ENCODE peak calls at places on chromosomes 4 and X, in ten cellular contexts. X, F, R, N, Q, O, G, D, L and Y are unnamed samples. For H3K4me1, the result is how much of the 10 kb centered on the place peaks cover.

GRCh38 chrX:45758319-45758718 is 557.6 kb upstream of the DIPK2B start:
- DNase-seq in F (peak), X (no peak), D (no peak), G (no peak), L (no peak), R (no peak), Q (peak), O (no peak), N (no peak), Y (no peak)

GRCh38 chr4:2943364-2944090 is 19.7 kb downstream of the NOP14 start:
- DNase-seq in G (no peak), O (no peak), Q (no peak), X (no peak), D (no peak), L (no peak), R (no peak), F (no peak), N (no peak), Y (no peak)

GRCh38 chrX:134634691-134635090 is 23.6 kb downstream of the PLAC1 start:
- DNase-seq in L (no peak), X (no peak), O (peak), Q (peak), G (no peak), F (no peak), R (no peak), D (no peak), N (no peak), Y (no peak)

GRCh38 chr4:8267077-8267476 is 2.5 kb upstream of the HTRA3 start:
- DNase-seq in Q (peak), G (peak), N (peak), R (no peak), D (peak), L (no peak), O (peak), X (peak), F (peak), Y (no peak)

GRCh38 chr4:8830611-8831200 is 40.9 kb downstream of the HMX1 start:
- DNase-seq in L (no peak), F (no peak), D (peak), O (no peak), Q (no peak), X (no peak), G (no peak), N (no peak), R (no peak), Y (peak)

GRCh38 chr4:40887690-40888089 is 137.9 kb downstream of the NSUN7 start:
- DNase-seq in F (no peak), N (no peak), D (no peak), R (no peak), G (no peak), O (no peak), L (no peak), Q (peak), X (no peak), Y (no peak)

GRCh38 chrX:10166731-10167149 is 10.0 kb downstream of the CLCN4 start:
- DNase-seq in D (no peak), Q (no peak), G (no peak), O (no peak), N (no peak), F (no peak), L (no peak), R (no peak), X (no peak), Y (no peak)

GRCh38 chr4:73867783-73868182 is 1.4 kb upstream of the CXCL1 start:
- DNase-seq in Q (no peak), R (no peak), D (no peak), O (no peak), N (no peak), F (no peak), L (no peak), G (no peak), X (peak), Y (no peak)

GRCh38 chrX:103376979-103377324 is 614 bp downstream of the BEX3 start:
- DNase-seq in X (peak), R (no peak), O (peak), D (peak), G (no peak), L (no peak), N (no peak), F (no peak), Q (peak), Y (no peak)

GRCh38 chr4:179867300-179867878 is 2375.8 kb upstream of the TENM3 start:
- DNase-seq in R (no peak), X (peak), D (peak), G (peak), O (peak), L (no peak), Q (peak), F (peak), N (peak), Y (no peak)

GRCh38 chr4:141046255-141046654 is 87.0 kb downstream of the RNF150 start:
- DNase-seq in F (no peak), Q (peak), G (no peak), D (no peak), L (no peak), N (no peak), R (no peak), X (peak), O (no peak), Y (no peak)

GRCh38 chr4:126568652-126569580 is 1063.8 kb upstream of the INTU start:
- DNase-seq in D (peak), F (no peak), G (no peak), X (no peak), R (no peak), Q (no peak), N (no peak), O (peak), L (no peak), Y (no peak)

GRCh38 chrX:40964633-40965586 is 120.3 kb upstream of the USP9X start:
- DNase-seq in O (no peak), Q (no peak), X (no peak), L (no peak), G (no peak), N (no peak), R (no peak), F (peak), D (no peak), Y (no peak)

GRCh38 chr4:165347647-165348569 is 20.4 kb downstream of the MSMO1 start:
- DNase-seq in Q (no peak), L (no peak), R (no peak), F (no peak), O (no peak), N (no peak), G (no peak), X (no peak), D (no peak), Y (no peak)

GRCh38 chr4:165345663-165346417 is 18.4 kb downstream of the MSMO1 start:
- DNase-seq in D (no peak), N (no peak), F (no peak), G (no peak), L (no peak), O (no peak), Q (no peak), X (no peak), R (no peak), Y (no peak)

DNA sequence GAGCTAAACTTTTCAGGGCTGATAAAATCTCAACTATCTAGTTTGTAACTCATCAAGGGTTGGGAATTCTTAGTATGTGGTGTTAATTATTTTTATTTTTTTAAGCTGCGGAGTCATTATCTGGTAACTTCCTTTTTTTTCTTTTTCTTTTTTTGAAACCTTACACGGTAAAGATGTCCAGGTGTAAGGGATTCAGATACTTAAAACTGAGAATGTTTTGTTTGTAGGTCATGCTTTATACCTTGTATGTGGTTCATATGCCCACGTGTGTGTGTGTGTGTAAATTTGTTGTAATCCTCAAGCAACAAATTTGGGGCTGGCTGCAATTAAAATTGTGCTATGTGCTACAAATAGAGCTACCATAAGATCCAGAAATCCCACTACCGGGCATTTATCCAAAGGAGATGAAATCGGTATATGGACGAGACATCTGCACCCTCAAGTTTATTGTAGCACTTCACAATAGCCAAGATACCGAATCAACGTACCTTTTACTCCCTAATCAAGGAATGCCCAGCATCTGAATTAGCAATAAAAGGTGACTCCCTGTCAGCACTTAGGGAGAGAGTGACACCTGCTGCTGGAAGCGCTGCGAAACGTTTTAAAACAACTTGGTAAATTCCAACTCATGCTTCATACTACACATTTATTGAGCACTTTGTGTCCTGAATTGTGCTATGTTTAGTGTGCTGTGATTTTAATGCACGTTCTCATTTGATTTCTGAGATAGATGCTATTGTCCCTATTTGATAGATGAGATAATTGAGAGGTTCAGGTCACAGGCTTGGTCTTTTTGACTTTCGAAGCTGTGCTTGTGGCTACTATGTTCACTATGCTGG is 16.1 kb downstream of the MSMO1 start:
- DNase-seq in O (no peak), F (peak), X (peak), N (no peak), D (no peak), Q (no peak), G (no peak), R (no peak), L (no peak), Y (no peak)
- TF ChIP-seq CTCF in O (peak), F (peak), X (no peak), N (peak), D (peak), Q (peak), G (peak), R (peak), L (no peak), Y (no peak)

DNA sequence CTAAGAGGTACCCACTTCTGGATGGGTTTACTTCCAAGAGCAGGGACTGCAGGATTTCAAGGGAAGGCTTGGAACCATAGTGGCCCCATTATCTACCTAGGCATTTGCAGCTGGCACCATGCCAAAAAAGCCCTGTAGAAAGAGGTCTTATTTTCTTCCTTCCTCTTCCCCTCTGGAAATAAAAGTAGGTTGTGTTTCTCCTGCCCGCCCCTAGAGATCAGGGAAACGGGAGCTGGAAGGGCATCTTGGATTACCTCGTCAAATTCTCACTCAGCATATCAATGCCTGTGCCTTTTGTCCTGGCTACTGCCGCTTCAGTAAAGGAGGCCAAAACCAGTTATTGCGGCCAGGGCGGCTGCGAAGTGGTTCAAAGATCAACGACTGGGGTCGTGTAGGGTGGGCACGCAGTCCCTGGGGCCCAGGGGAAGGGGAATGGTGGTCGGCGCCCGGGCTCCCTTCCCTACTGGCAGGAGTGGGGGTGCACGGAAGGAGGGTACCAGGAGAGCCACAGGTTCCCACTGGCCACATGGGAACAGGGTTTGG is 1.5 kb downstream of the SCD5 start:
- DNase-seq in N (no peak), R (no peak), D (peak), L (no peak), F (no peak), G (no peak), X (no peak), O (no peak), Q (no peak), Y (no peak)
- H3K4me3 ChIP-seq in N (peak), R (peak), D (peak), L (peak), F (no peak), G (no peak), X (no peak), O (peak), Q (peak), Y (peak)

GRCh38 chr4:21544410-21544809 is 404.2 kb downstream of the KCNIP4 start:
- DNase-seq in O (no peak), L (no peak), X (no peak), Q (no peak), G (no peak), N (no peak), F (no peak), D (no peak), R (no peak), Y (no peak)

GRCh38 chr4:21543514-21543913 is 405.1 kb downstream of the KCNIP4 start:
- DNase-seq in D (no peak), G (no peak), X (no peak), F (no peak), N (no peak), O (no peak), R (no peak), L (no peak), Q (no peak), Y (no peak)
- H3K4me1 ChIP-seq in D (under half), G (under half), X (under half), F (under half), N (under half), O (under half), R (under half), L (under half), Q (under half), Y (under half)

GRCh38 chr4:116702949-116703348 is 382.4 kb downstream of the TRAM1L1 start:
- DNase-seq in X (no peak), D (peak), G (no peak), Q (no peak), O (peak), L (no peak), N (no peak), R (no peak), F (peak), Y (no peak)
- TF ChIP-seq CTCF in X (no peak), D (peak), G (no peak), Q (no peak), O (peak), L (no peak), N (peak), R (no peak), F (no peak), Y (no peak)

GRCh38 chr4:26830016-26830415 is 30.6 kb upstream of the STIM2 start:
- DNase-seq in G (no peak), O (no peak), R (no peak), F (no peak), D (no peak), X (no peak), N (no peak), Q (no peak), L (no peak), Y (no peak)
- H3K4me3 ChIP-seq in G (no peak), O (no peak), R (no peak), F (no peak), D (no peak), X (no peak), N (no peak), Q (no peak), L (no peak), Y (no peak)

GRCh38 chr4:113741971-113742370 is 19.6 kb downstream of the CAMK2D start:
- DNase-seq in N (no peak), X (no peak), R (no peak), G (no peak), O (no peak), Q (no peak), D (no peak), L (no peak), F (no peak), Y (no peak)
- H3K4me1 ChIP-seq in N (under half), X (under half), R (under half), G (under half), O (under half), Q (under half), D (under half), L (under half), F (under half), Y (under half)

DNA sequence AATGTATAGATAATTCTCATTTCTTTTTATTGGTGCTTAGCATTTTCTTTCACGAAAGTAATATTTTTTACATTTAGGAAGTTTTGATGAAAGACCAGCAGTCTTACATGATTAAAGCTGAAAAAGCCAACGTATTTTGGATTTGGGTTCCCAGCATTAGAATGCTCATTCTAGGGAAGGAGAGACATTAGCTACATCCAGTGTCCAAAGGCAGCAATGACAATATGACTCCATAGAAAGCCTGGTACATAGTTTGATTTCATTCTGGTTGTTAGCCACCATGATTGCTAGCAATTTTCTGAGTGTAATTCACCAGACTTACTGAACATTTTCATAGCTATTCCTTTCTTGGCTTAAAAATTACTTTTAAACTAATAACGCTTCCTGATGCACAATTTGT is 1397.5 kb downstream of the PCDH7 start:
- DNase-seq in X (no peak), O (peak), D (no peak), G (no peak), L (no peak), R (no peak), F (no peak), Q (no peak), N (no peak), Y (no peak)
- TF ChIP-seq CTCF in X (no peak), O (peak), D (no peak), G (no peak), L (no peak), R (no peak), F (no peak), Q (no peak), N (no peak), Y (no peak)